ENCODE peak calls at places on chromosomes 4 and X, in four cellular contexts. F is HepG2, Q is HCT116, M is K562. Z is an unnamed sample.
A peak's percentile ranks its signal among the peaks of the same experiment; 100 is the strongest.

GRCh38 chrX:96407501-96407900 is 277.1 kb upstream of the DIAPH2 start:
- DNase-seq in M (no peak), Q (no peak), F (peak; percentile 19), Z (no peak)

GRCh38 chr4:143375326-143376073 is 38.8 kb downstream of the GAB1 start:
- DNase-seq in F (peak; percentile 17), Q (peak; percentile 6), M (peak; percentile 44), Z (peak; percentile 24)

GRCh38 chr4:47104986-47105385 is 73.6 kb downstream of the GABRB1 start:
- DNase-seq in M (no peak), Q (no peak), F (no peak), Z (no peak)

GRCh38 chrX:41382699-41383645 is 49.0 kb downstream of the DDX3X start:
- DNase-seq in M (no peak), Q (peak; percentile 6), F (no peak), Z (no peak)

GRCh38 chrX:119303137-119303536 is 67.1 kb downstream of the PGRMC1 start:
- DNase-seq in M (no peak), F (no peak), Q (no peak), Z (no peak)

GRCh38 chr4:88939697-88940096 is 117.3 kb downstream of the FAM13A start:
- DNase-seq in F (no peak), M (no peak), Q (no peak), Z (no peak)

GRCh38 chr4:138919094-138919936 is 96.3 kb upstream of the NOCT start:
- DNase-seq in Q (peak; percentile 66), F (peak; percentile 49), M (peak; percentile 71), Z (no peak)

GRCh38 chr4:187664011-187664410 is 331.6 kb upstream of the ZFP42 start:
- DNase-seq in F (no peak), M (no peak), Q (no peak), Z (no peak)

GRCh38 chr4:110224812-110225211 is 26.4 kb upstream of the ELOVL6 start:
- DNase-seq in M (peak; percentile 21), Q (no peak), F (no peak), Z (no peak)

GRCh38 chrX:20029728-20030127 is 38.9 kb upstream of the BCLAF3 start:
- DNase-seq in M (no peak), Q (no peak), F (peak; percentile 82), Z (no peak)

GRCh38 chrX:13013353-13014110 is 30.9 kb downstream of the FAM9C start:
- DNase-seq in M (peak; percentile 14), Q (no peak), F (no peak), Z (no peak)

GRCh38 chrX:40005290-40006011 is 92.3 kb downstream of the BCOR start:
- DNase-seq in Q (no peak), F (no peak), M (no peak), Z (no peak)

DNA sequence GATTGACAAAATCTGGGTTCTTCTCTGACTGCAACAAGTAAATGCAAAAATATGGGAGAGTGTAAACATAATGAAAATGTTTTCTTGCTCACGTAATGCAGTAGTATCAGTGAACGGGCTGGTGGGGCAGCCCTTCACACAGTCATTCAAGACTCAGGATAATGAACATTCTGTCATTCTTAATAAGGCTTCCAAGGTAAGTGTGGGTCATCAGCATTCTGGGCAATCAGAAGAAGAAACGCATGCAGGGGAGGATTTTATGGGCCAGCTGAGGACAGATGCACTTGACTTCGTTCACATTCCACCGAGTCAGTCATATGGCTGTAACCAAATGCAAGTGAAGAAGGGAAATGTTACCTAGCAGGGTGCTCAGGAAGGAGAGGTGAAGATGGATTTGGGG is 67.9 kb upstream of the MAP9 start:
- DNase-seq in F (no peak), Q (no peak), M (no peak), Z (no peak)
- TF ChIP-seq TCF7L2 in F (no peak), Q (no peak), M (no peak), Z (no peak)

GRCh38 chrX:154317391-154318000 is 21.9 kb downstream of the TKTL1 start:
- DNase-seq in F (no peak), M (peak; percentile 19), Q (no peak), Z (no peak)
- TF ChIP-seq CTCF in F (peak; percentile 35), M (peak; percentile 59), Q (peak; percentile 36), Z (peak; percentile 77)

GRCh38 chr4:74045772-74046171 is 7.3 kb upstream of the CXCL3 start:
- DNase-seq in F (no peak), M (no peak), Q (no peak), Z (no peak)

GRCh38 chr4:74045247-74045646 is 6.8 kb upstream of the CXCL3 start:
- DNase-seq in M (no peak), F (no peak), Q (no peak), Z (no peak)

GRCh38 chr4:74047152-74047551 is 8.7 kb upstream of the CXCL3 start:
- DNase-seq in F (no peak), Q (no peak), M (no peak), Z (no peak)

GRCh38 chr4:74042681-74043080 is 4.2 kb upstream of the CXCL3 start:
- DNase-seq in Q (no peak), F (no peak), M (no peak), Z (no peak)

DNA sequence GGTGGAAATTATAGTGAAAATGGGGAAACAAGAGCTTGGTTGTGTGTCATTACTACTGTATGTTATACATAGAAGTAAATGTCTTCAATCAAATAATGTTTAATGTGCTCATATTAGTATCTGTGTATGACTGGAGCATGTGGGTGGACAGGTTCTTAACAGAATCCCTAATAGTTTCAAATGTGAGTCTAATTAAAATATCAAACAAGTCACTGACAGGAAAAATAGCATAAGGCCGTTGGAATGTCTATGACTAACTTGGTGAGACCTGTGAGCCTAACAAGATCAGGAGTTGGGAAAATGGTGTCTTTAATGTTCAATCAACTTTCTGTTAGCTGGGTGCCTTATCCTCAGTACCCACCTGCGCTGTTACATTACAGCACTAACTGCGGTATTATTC is 6.2 kb upstream of the CXCL3 start:
- DNase-seq in Q (no peak), F (no peak), M (no peak), Z (no peak)
- TF ChIP-seq TCF7L2 in Q (no peak), F (no peak), M (no peak), Z (no peak)

GRCh38 chrX:104902070-104902469 is 318.4 kb downstream of the TEX13A start:
- DNase-seq in M (no peak), Q (no peak), F (no peak), Z (no peak)
- TF ChIP-seq CTCF in M (no peak), Q (no peak), F (no peak), Z (no peak)